ENCODE peak calls at places on chromosomes 11 and 22, in four cellular contexts. Q is tibial artery, Z is A673, Y is kidney. F is an unnamed sample.

GRCh38 chr11:77002776-77003175 is 31.4 kb upstream of the B3GNT6 start:
- DNase-seq in Q (no peak), Z (no peak), Y (no peak), F (no peak)

GRCh38 chr11:112958670-112959069 is 2.5 kb upstream of the NCAM1 start:
- DNase-seq in Q (no peak), Z (no peak), Y (no peak), F (no peak)

GRCh38 chr11:82872377-82873150 is 27.7 kb downstream of the PRCP start:
- DNase-seq in Q (no peak), Z (no peak), Y (no peak), F (no peak)

GRCh38 chr11:122100222-122101080 is 15.6 kb downstream of the BLID start:
- DNase-seq in Q (peak; percentile 74), Z (peak; percentile 92), Y (peak; percentile 75), F (no peak)

GRCh38 chr11:93225642-93226041 is 27.9 kb upstream of the SLC36A4 start:
- DNase-seq in Q (no peak), Z (peak; percentile 47), Y (no peak), F (peak; percentile 28)

GRCh38 chr22:42725606-42726355 is 5.1 kb upstream of the A4GALT start:
- DNase-seq in Q (no peak), Z (no peak), Y (no peak), F (no peak)

GRCh38 chr11:119375629-119376196 is 5.8 kb downstream of the USP2 start:
- DNase-seq in Q (peak; percentile 81), Z (no peak), Y (peak; percentile 93), F (no peak)

GRCh38 chr22:39997939-39998726 is 3.4 kb downstream of the FAM83F start:
- DNase-seq in Q (no peak), Z (no peak), Y (peak; percentile 88), F (no peak)

GRCh38 chr11:83568474-83568873 is 282.3 kb upstream of the CCDC90B start:
- DNase-seq in Q (no peak), Z (no peak), Y (no peak), F (no peak)

GRCh38 chr22:44147821-44148574 is 32.7 kb upstream of the PARVG start:
- DNase-seq in Q (no peak), Z (peak; percentile 89), Y (no peak), F (no peak)

GRCh38 chr11:113261709-113262475 is 52.5 kb upstream of the TTC12 start:
- DNase-seq in Q (no peak), Z (no peak), Y (no peak), F (no peak)

GRCh38 chr11:126989942-126990715 is 10.4 kb downstream of the KIRREL3 start:
- DNase-seq in Q (peak; percentile 29), Z (peak; percentile 83), Y (peak; percentile 85), F (peak; percentile 57)

GRCh38 chr11:62147545-62147944 is 23.7 kb downstream of the INCENP start:
- DNase-seq in Q (no peak), Z (no peak), Y (no peak), F (no peak)

GRCh38 chr11:8387141-8387540 is 123.5 kb upstream of the LMO1 start:
- DNase-seq in Q (no peak), Z (no peak), Y (no peak), F (no peak)

GRCh38 chr11:68120212-68121066 is 749 bp downstream of the CHKA start:
- DNase-seq in Q (peak; percentile 55), Z (peak; percentile 59), Y (peak; percentile 91), F (peak; percentile 67)

GRCh38 chr11:7574491-7575129 is 60.8 kb downstream of the PPFIBP2 start:
- DNase-seq in Q (no peak), Z (no peak), Y (no peak), F (no peak)

GRCh38 chr22:24989541-24989951 is 37.0 kb downstream of the KIAA1671 start:
- DNase-seq in Q (no peak), Z (no peak), Y (no peak), F (no peak)

DNA sequence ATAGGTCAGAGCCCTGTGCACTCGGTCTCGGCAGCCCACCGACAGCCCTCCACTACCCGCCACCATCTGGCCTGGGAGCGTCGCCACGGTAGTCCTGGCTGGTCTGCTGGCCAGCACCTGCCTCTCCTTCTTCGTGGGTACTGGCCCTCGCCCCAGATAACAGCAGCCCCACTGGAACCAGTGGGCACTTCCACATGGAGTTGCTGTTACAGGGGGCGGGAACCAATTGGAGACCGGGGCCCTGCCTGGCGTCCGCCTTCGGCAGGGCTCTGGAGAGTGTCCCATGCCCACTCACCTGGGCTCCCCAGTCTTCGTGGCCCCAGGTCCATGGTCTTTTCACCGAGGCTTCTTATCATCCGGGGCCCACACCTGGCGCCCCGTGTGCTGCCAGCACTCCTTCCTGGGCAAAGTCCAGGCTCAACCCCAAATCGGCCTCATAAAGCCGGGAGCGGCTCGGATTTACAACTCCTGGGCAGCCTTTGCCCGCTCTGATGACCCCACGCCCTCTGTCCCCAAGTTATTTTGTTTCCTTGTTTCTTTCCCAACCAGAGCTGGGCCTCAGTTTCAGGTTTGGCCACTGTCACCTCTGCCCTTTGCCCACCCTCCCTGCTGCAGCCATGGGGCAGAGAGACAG is 12.9 kb upstream of the EHD1 start:
- DNase-seq in Q (no peak), Z (no peak), Y (peak; percentile 47), F (no peak)
- H3K4me1 ChIP-seq in Q (peaks cover 4% of the 10 kb centered on the region), Z (no peaks in the 10 kb centered on the region), Y (peaks cover 3% of the 10 kb centered on the region), F (peaks cover 28% of the 10 kb centered on the region)

GRCh38 chr11:129737535-129738230 is 78.0 kb upstream of the TMEM45B start:
- DNase-seq in Q (no peak), Z (no peak), Y (no peak), F (no peak)

GRCh38 chr11:129733384-129733783 is 82.3 kb upstream of the TMEM45B start:
- DNase-seq in Q (no peak), Z (no peak), Y (peak; percentile 24), F (no peak)

GRCh38 chr11:129733981-129734380 is 81.7 kb upstream of the TMEM45B start:
- DNase-seq in Q (no peak), Z (no peak), Y (peak; percentile 26), F (no peak)

GRCh38 chr11:129732926-129733325 is 82.7 kb upstream of the TMEM45B start:
- DNase-seq in Q (no peak), Z (no peak), Y (no peak), F (no peak)

GRCh38 chr11:129734654-129735053 is 81.0 kb upstream of the TMEM45B start:
- DNase-seq in Q (no peak), Z (no peak), Y (no peak), F (no peak)
- H3K4me1 ChIP-seq in Q (no peaks in the 10 kb centered on the region), Z (no peaks in the 10 kb centered on the region), Y (no peaks in the 10 kb centered on the region), F (no peaks in the 10 kb centered on the region)

DNA sequence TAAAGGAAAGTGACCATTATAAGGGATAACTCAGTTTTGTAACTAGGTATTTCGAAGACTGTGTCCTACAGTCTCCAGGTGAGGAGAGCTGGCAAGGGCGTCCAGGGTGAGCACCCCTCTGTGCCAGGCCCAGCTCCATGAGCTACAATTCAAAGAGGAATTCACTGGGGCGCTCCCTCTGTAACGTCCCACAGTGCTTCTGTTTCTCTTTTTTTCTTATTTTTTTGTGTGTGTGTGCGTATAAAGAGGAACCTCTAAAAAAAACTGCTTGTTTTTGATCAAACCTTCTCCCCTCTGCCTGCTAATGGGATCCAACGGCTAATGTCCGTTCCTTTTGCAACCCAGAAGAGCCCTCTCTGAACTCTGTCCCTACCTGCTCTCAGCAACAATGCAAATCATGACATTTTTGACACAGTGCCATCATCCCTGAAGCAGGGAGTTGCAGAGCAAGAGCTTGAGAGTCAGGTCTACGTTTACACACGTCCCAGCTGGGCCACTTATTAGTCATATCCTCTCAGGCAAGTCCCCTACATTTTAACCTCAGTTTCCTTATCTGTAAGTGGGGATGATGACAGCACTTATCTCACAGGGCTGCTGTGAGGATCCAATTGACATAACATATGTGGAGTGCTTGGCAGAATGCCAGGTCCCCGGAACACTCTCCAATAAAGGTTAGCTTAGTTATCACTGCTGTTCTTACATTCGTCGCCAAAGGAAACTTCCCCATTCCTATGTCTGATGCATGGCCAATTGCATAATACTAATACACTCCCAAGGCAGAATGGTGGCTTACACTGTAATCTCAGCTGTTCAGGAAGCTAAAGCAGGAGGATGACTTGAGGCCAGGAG is 16.9 kb downstream of the ASCC2 start:
- DNase-seq in Q (peak; percentile 69), Z (peak; percentile 81), Y (no peak), F (no peak)
- H3K4me1 ChIP-seq in Q (no peaks in the 10 kb centered on the region), Z (no peaks in the 10 kb centered on the region), Y (peaks cover 4% of the 10 kb centered on the region), F (no peaks in the 10 kb centered on the region)

DNA sequence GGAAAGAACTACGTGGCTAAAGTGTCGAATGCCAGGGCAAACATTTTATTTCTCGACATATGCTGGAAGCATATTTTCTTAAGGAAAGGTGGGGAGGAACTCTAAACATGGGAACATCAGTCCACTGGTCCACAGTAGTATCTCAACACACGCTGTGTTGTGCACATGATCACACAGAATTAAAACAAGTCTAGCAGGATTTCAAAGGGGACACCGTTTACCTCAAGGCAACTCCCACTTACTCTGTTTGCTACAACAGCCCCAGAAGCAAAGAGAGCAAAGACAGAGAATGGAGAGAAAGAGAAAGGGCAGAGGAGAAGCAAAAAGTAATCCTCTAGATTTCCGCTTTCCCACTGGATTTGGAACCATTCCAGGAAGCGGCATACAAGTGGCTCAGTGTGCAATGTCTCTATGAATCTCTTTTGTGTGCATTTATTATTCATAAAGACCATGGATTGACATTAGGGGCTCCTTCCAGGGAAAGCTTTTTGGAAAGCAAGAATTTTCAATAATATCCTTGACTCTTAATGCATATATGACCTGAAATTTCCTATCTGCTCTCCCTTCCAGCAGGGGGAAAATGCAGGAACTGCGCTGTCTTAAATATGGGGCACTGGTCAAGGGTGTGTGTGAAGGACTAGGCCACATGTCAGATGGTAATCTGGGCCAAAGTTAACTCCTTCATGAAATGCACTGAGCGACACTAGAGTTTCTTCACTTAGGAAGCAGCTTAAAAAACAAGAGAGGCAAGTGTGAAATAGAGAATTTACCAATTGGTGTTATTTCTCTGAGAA is 34.8 kb upstream of the CCDC34 start:
- DNase-seq in Q (no peak), Z (peak; percentile 90), Y (no peak), F (no peak)
- H3K4me1 ChIP-seq in Q (no peaks in the 10 kb centered on the region), Z (peaks cover 32% of the 10 kb centered on the region), Y (peaks cover 31% of the 10 kb centered on the region), F (no peaks in the 10 kb centered on the region)

DNA sequence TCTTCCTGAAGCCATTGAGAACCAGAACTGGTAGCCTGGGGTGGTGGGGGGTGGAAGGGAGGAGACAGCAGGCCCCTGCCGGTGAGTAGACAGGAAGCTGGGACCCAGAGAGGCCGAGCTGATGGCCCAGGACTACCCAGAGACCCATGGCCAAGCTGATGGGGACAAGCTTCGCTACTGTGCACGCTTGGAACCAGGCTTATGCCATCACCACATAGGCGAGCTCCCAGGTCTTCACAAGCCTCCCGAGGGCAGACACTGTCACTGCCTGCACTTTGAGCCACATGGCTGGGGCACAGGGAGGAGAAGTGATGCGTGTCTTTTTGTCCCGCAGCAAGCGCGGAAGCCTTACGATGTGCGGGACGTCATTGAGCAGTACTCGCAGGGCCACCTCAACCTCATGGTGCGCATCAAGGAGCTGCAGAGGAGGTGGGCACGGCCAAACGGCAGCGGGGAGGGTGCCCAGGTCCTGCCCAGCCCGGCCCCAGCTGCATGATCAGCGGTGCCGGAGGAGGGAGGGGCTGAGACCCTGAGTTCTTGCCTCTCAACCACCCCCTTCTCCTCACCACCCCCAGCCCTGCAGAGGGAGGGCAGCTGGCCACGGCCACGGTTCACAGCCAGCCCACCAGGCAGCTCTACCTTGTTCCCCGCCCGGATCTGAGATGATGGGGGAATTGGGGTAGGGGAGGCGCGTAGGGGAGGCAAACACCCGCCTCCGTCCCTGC is 76.0 kb upstream of the KCNQ1OT1 start:
- DNase-seq in Q (peak; percentile 13), Z (no peak), Y (peak; percentile 71), F (no peak)
- H3K4me1 ChIP-seq in Q (peaks cover 31% of the 10 kb centered on the region), Z (no peaks in the 10 kb centered on the region), Y (peaks cover 19% of the 10 kb centered on the region), F (no peaks in the 10 kb centered on the region)